ENCODE peak calls at places on chromosomes 12 and 14, in six cellular contexts. T is activated T-cell treated with anti-CD3 and anti-CD28 coated beads for 1 hour, Q is T follicular helper cell, K is AG09309, B is upper lobe of right lung, Y is HFF-Myc. E is an unnamed sample.

GRCh38 chr14:37596790-37597189 is 1.4 kb downstream of the TTC6 start:
- DNase-seq in Y (no peak), T (no peak), K (no peak), Q (no peak), B (no peak), E (no peak)

GRCh38 chr14:103194256-103195045 is 71.2 kb downstream of the TNFAIP2 start:
- DNase-seq in K (peak), B (no peak), T (no peak), Y (no peak), Q (no peak), E (peak)

GRCh38 chr12:38543151-38543550 is 226.6 kb downstream of the ALG10B start:
- DNase-seq in Q (no peak), Y (no peak), T (no peak), K (no peak), B (peak), E (no peak)

GRCh38 chr12:122322501-122322900 is 56.2 kb upstream of the VPS33A start:
- DNase-seq in B (no peak), T (no peak), K (no peak), Q (no peak), Y (peak), E (no peak)

GRCh38 chr14:95200404-95200803 is 43.1 kb upstream of the DICER1 start:
- DNase-seq in K (no peak), B (peak), Q (no peak), Y (no peak), T (no peak), E (peak)

GRCh38 chr12:116880817-116881324 is 370 bp downstream of the HRK start:
- DNase-seq in K (no peak), Q (no peak), Y (no peak), B (peak), T (no peak), E (no peak)

GRCh38 chr12:121893901-121894540 is 5.4 kb downstream of the PSMD9 start:
- DNase-seq in K (no peak), Q (no peak), B (no peak), T (no peak), Y (peak), E (peak)

GRCh38 chr12:106108187-106108816 is 30.5 kb downstream of the NUAK1 start:
- DNase-seq in Y (no peak), T (no peak), K (no peak), B (no peak), Q (no peak), E (no peak)

GRCh38 chr14:67420102-67420739 is 8.3 kb upstream of the PLEK2 start:
- DNase-seq in K (no peak), Q (no peak), B (no peak), T (no peak), Y (no peak), E (peak)

GRCh38 chr14:99815696-99816095 is 22.5 kb downstream of the EML1 start:
- DNase-seq in B (no peak), Q (no peak), Y (no peak), K (no peak), T (no peak), E (no peak)

GRCh38 chr12:88625316-88625715 is 45.0 kb upstream of the KITLG start:
- DNase-seq in K (no peak), T (no peak), Q (no peak), B (no peak), Y (no peak), E (no peak)

GRCh38 chr14:65301862-65302539 is 110.5 kb upstream of the FUT8 start:
- DNase-seq in B (no peak), Y (no peak), K (no peak), T (no peak), Q (no peak), E (peak)

GRCh38 chr14:33646692-33647260 is 304.1 kb downstream of the EGLN3 start:
- DNase-seq in T (no peak), Q (no peak), K (no peak), B (no peak), Y (peak), E (no peak)

GRCh38 chr14:78701246-78701645 is 531.1 kb downstream of the NRXN3 start:
- DNase-seq in B (no peak), K (no peak), Q (no peak), Y (no peak), T (no peak), E (no peak)

GRCh38 chr14:59754256-59754655 is 116.3 kb downstream of the RTN1 start:
- DNase-seq in K (no peak), Y (no peak), T (no peak), Q (no peak), B (no peak), E (no peak)

GRCh38 chr12:84760091-84760490 is 152.5 kb downstream of the SLC6A15 start:
- DNase-seq in K (no peak), Y (no peak), T (no peak), Q (no peak), B (no peak), E (no peak)

GRCh38 chr14:77991128-77991772 is 178.9 kb upstream of the NRXN3 start:
- DNase-seq in T (no peak), B (no peak), Y (no peak), Q (no peak), K (no peak), E (peak)

GRCh38 chr12:1608783-1609119 is 14.4 kb upstream of the FBXL14 start:
- DNase-seq in K (no peak), Y (no peak), T (no peak), B (no peak), Q (no peak), E (peak)

GRCh38 chr14:81447018-81447770 is 47.1 kb upstream of the STON2 start:
- DNase-seq in B (no peak), K (no peak), Q (no peak), T (no peak), Y (no peak), E (no peak)

GRCh38 chr12:572532-572899 is 90.7 kb downstream of the NINJ2 start:
- DNase-seq in Q (no peak), Y (no peak), K (no peak), T (no peak), B (no peak), E (no peak)

GRCh38 chr12:32098112-32098511 is 8.5 kb upstream of the BICD1 start:
- DNase-seq in T (no peak), K (no peak), Q (no peak), B (no peak), Y (no peak), E (no peak)

GRCh38 chr14:95329941-95330340 is 10.2 kb upstream of the CLMN start:
- DNase-seq in Y (no peak), T (no peak), Q (no peak), K (no peak), B (no peak), E (no peak)

GRCh38 chr14:51333901-51334432 is 93.9 kb downstream of the TMX1 start:
- DNase-seq in Q (no peak), K (no peak), Y (no peak), B (no peak), T (no peak), E (no peak)

GRCh38 chr12:3988519-3989217 is 115.5 kb upstream of the PARP11 start:
- DNase-seq in K (no peak), B (no peak), T (peak), Q (no peak), Y (no peak), E (peak)

GRCh38 chr12:49108958-49109404 is 1.7 kb downstream of the LMBR1L start:
- DNase-seq in Q (no peak), K (no peak), B (peak), Y (no peak), T (no peak), E (peak)

E was measured in MV-4-11.